ENCODE peak calls at places on chromosomes 7 and 10, in six cellular contexts. Z, N, O, J, U and Y are unnamed samples.

GRCh38 chr10:10320981-10321380 is 696.7 kb upstream of the CELF2 start:
- DNase-seq in Z (no peak), N (no peak), O (no peak), J (no peak), U (no peak), Y (no peak)

GRCh38 chr7:47444376-47445098 is 137.4 kb downstream of the TNS3 start:
- DNase-seq in Z (no peak), N (no peak), O (peak; percentile 66), J (no peak), U (no peak), Y (no peak)

GRCh38 chr10:1762066-1762465 is 24.7 kb upstream of the ADARB2 start:
- DNase-seq in Z (no peak), N (no peak), O (no peak), J (no peak), U (peak; percentile 71), Y (no peak)

GRCh38 chr7:2985866-2986265 is 57.8 kb downstream of the CARD11 start:
- DNase-seq in Z (no peak), N (no peak), O (no peak), J (no peak), U (no peak), Y (no peak)

GRCh38 chr7:44883961-44884360 is 1.4 kb downstream of the PURB start:
- DNase-seq in Z (no peak), N (no peak), O (no peak), J (no peak), U (no peak), Y (no peak)

GRCh38 chr10:14282271-14282670 is 48.5 kb downstream of the FRMD4A start:
- DNase-seq in Z (no peak), N (no peak), O (no peak), J (no peak), U (no peak), Y (no peak)

GRCh38 chr10:76291175-76291574 is 859.8 kb downstream of the LRMDA start:
- DNase-seq in Z (no peak), N (no peak), O (no peak), J (no peak), U (no peak), Y (no peak)

GRCh38 chr7:135539629-135540028 is 18.1 kb upstream of the NUP205 start:
- DNase-seq in Z (no peak), N (no peak), O (no peak), J (no peak), U (no peak), Y (no peak)

GRCh38 chr10:128897414-128897928 is 569.6 kb upstream of the MGMT start:
- DNase-seq in Z (no peak), N (no peak), O (no peak), J (no peak), U (no peak), Y (no peak)

GRCh38 chr10:123997486-123998196 is 95.8 kb downstream of the CHST15 start:
- DNase-seq in Z (peak; percentile 99), N (peak; percentile 72), O (peak; percentile 72), J (no peak), U (peak; percentile 2), Y (no peak)

GRCh38 chr7:131183611-131184119 is 144.0 kb upstream of the MKLN1 start:
- DNase-seq in Z (no peak), N (no peak), O (no peak), J (peak; percentile 16), U (no peak), Y (peak; percentile 47)

GRCh38 chr7:101012931-101013330 is 7.0 kb upstream of the MUC17 start:
- DNase-seq in Z (no peak), N (no peak), O (no peak), J (no peak), U (no peak), Y (no peak)

GRCh38 chr7:74496272-74496671 is 42.6 kb downstream of the GTF2IRD1 start:
- DNase-seq in Z (no peak), N (no peak), O (no peak), J (no peak), U (no peak), Y (no peak)

GRCh38 chr7:155381852-155382801 is 75.8 kb upstream of the EN2 start:
- DNase-seq in Z (no peak), N (no peak), O (no peak), J (no peak), U (no peak), Y (no peak)

DNA sequence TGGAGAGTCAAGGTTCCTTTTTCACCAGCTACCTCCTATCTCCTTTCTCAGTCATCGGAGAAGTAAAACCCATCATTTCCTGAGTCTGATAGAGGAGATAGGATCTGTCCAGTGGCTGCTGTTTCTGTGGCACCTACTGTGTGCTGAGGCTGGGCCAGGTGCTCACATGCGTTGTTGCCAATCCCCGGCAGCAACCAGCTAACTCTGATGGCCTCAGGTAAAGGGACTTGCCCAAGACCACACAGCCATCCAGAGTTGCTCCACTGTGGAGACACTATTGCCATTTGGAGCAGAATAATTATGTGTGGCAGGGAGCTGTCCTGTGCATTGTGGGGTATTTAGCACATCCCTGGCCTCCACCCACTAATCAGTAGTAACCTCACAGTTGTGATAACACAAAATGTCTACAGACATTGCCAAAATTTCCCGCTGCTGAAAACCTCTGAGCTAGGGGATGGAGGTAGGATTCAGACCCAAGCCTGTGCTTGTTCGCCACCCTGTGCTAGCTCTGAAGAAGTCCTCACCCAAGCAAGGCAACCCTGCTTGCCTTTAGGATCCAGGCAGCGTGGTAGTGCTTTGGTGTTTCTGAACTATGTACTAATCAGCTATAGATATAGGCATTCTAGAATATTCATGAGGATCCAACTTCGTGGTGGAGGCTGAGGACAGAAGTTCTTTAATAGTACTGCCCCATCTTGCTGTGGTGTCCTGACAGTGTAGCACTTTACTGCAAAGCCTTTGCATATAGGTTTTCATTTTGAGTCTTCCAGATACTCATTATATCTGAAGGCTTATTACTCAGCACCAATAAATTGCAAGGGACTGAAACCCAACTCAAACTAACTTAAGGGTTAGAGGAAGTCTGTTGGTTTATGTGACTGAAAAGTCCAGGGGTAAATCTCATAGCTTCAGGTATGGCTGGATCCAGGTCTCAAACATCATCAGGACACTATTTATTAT is 164.6 kb downstream of the GRK5 start:
- DNase-seq in Z (no peak), N (no peak), O (no peak), J (no peak), U (no peak), Y (no peak)
- TF ChIP-seq CTCF in Z (peak; percentile 5), N (no peak), O (no peak), J (no peak), U (no peak), Y (no peak)

GRCh38 chr7:16420649-16421332 is 547 bp downstream of the CRPPA start:
- DNase-seq in Z (no peak), N (peak; percentile 90), O (peak; percentile 90), J (peak; percentile 87), U (peak; percentile 91), Y (peak; percentile 91)

GRCh38 chr7:16422100-16422430 is 727 bp upstream of the CRPPA start:
- DNase-seq in Z (no peak), N (no peak), O (no peak), J (no peak), U (no peak), Y (no peak)

GRCh38 chr7:16422917-16423316 is 1.6 kb upstream of the CRPPA start:
- DNase-seq in Z (no peak), N (no peak), O (no peak), J (no peak), U (no peak), Y (no peak)

GRCh38 chr7:16420329-16420648 is 1.0 kb downstream of the CRPPA start:
- DNase-seq in Z (no peak), N (no peak), O (no peak), J (no peak), U (no peak), Y (no peak)

GRCh38 chr7:16421333-16422099 is at the start of gene CRPPA:
- DNase-seq in Z (no peak), N (peak; percentile 55), O (peak; percentile 69), J (no peak), U (peak; percentile 54), Y (peak; percentile 51)
- TF ChIP-seq CTCF in Z (no peak), N (no peak), O (no peak), J (no peak), U (no peak), Y (no peak)

DNA sequence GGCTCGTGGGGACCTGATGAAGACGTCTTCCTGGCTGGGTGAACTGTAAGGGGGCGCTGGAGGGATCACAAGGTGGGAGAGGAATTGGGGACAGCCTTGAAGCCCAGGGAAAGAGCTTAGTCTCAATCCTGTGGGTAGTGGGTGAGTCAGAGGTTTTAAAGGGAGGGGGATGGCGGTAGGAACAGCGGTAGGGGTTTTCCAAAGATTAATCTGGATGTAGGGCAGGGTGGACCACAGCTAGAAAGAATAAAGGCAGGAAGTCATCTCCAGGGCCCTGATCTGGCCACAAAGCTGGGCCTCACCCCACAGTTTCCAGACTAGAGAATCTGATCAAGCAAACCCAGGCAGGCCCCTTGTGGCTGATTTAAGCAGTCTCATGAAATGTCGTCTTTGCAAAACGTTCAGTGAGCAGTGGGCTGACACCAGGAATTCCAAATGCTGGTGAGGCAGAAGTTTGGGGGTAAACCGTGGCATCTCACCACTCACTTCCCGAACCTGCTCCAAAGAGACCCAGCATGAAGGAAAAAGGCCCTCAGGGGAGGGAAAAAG is 65.3 kb downstream of the CALML3 start:
- DNase-seq in Z (peak; percentile 17), N (peak; percentile 13), O (peak; percentile 55), J (no peak), U (peak; percentile 31), Y (peak; percentile 17)
- TF ChIP-seq CTCF in Z (peak; percentile 50), N (no peak), O (peak; percentile 32), J (no peak), U (no peak), Y (no peak)

GRCh38 chr7:522071-522937 is 2.7 kb upstream of the PDGFA start:
- DNase-seq in Z (no peak), N (no peak), O (no peak), J (no peak), U (no peak), Y (peak; percentile 61)
- TF ChIP-seq CTCF in Z (no peak), N (no peak), O (no peak), J (no peak), U (no peak), Y (no peak)

DNA sequence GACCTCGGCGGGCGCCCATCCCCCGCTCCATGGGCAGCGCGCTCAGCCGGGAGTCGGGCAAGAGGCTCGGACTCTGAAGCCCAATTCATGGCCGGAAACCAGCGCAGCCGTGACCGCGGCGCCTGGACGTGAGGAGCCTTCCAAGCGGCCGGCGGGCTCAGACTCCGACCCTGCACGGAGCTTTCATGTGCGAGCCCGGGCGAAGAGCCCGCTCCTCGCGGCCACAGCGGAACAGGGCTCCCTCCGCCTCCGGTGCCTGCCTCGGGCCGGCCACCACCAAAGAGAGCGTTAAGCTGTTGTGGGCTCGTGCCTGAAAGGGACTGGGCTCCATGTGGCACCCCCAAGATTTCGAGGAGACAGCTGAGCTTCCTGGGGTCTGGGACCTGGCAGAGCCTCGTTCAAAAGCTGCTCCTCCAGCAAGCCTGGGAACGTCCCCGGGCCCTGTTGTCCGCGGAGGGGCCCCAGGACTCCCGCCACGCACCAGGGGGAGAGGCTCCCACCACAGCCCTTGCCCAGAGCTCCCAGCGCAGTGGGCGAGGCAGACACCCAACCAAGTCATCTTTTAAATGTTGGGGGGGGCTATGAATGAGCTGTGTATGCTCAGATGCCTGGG is 850 bp upstream of the GRID1 start:
- DNase-seq in Z (no peak), N (peak; percentile 52), O (peak; percentile 67), J (no peak), U (peak; percentile 26), Y (no peak)
- TF ChIP-seq CTCF in Z (no peak), N (no peak), O (no peak), J (no peak), U (no peak), Y (no peak)

GRCh38 chr7:148480479-148481146 is 110.0 kb upstream of the C7orf33 start:
- DNase-seq in Z (no peak), N (no peak), O (no peak), J (no peak), U (no peak), Y (no peak)
- TF ChIP-seq CTCF in Z (no peak), N (no peak), O (no peak), J (no peak), U (peak; percentile 68), Y (no peak)

GRCh38 chr10:101818119-101818957 is at the start of gene OGA:
- DNase-seq in Z (peak; percentile 100), N (peak; percentile 99), O (peak; percentile 99), J (peak; percentile 99), U (peak; percentile 99), Y (peak; percentile 99)
- TF ChIP-seq CTCF in Z (no peak), N (no peak), O (peak; percentile 5), J (no peak), U (no peak), Y (no peak)